ENCODE peak calls at places on chromosomes 12 and 14, in four cellular contexts. One of them, this sample, is unnamed.

GRCh38 chr12:96121271-96121711 is 72.9 kb upstream of the ELK3 start:
- DNase-seq in CD8-positive, alpha-beta memory T cell: no peak
- DNase-seq in GM03348: no peak
- DNase-seq in psoas muscle: no peak
- DNase-seq in this sample: no peak

GRCh38 chr12:74988156-74988555 is 221.5 kb downstream of the KCNC2 start:
- DNase-seq in GM03348: no peak
- DNase-seq in psoas muscle: no peak
- DNase-seq in CD8-positive, alpha-beta memory T cell: no peak
- DNase-seq in this sample: no peak

GRCh38 chr14:23660290-23661226 is 24.4 kb downstream of the DHRS2 start:
- DNase-seq in CD8-positive, alpha-beta memory T cell: peak
- DNase-seq in psoas muscle: no peak
- DNase-seq in GM03348: no peak
- DNase-seq in this sample: no peak

GRCh38 chr12:6154730-6155459 is 30.4 kb upstream of the VWF start:
- DNase-seq in GM03348: no peak
- DNase-seq in psoas muscle: peak
- DNase-seq in CD8-positive, alpha-beta memory T cell: no peak
- DNase-seq in this sample: peak

GRCh38 chr14:61925732-61926445 is 163.7 kb downstream of the SNAPC1 start:
- DNase-seq in CD8-positive, alpha-beta memory T cell: no peak
- DNase-seq in GM03348: no peak
- DNase-seq in psoas muscle: no peak
- DNase-seq in this sample: no peak

GRCh38 chr14:30550335-30550734 is 8.6 kb upstream of the G2E3 start:
- DNase-seq in GM03348: peak
- DNase-seq in psoas muscle: no peak
- DNase-seq in CD8-positive, alpha-beta memory T cell: no peak
- DNase-seq in this sample: no peak

GRCh38 chr14:100994757-100995156 is 91.2 kb upstream of the RTL1 start:
- DNase-seq in GM03348: no peak
- DNase-seq in psoas muscle: no peak
- DNase-seq in CD8-positive, alpha-beta memory T cell: no peak
- DNase-seq in this sample: no peak

GRCh38 chr14:21476526-21476924 is 234 bp downstream of the RAB2B start:
- DNase-seq in psoas muscle: peak
- DNase-seq in GM03348: peak
- DNase-seq in CD8-positive, alpha-beta memory T cell: peak
- DNase-seq in this sample: peak

GRCh38 chr14:37326434-37326833 is 128.7 kb downstream of the MIPOL1 start:
- DNase-seq in psoas muscle: no peak
- DNase-seq in GM03348: no peak
- DNase-seq in CD8-positive, alpha-beta memory T cell: no peak
- DNase-seq in this sample: no peak

GRCh38 chr14:31229638-31230229 is 22.1 kb upstream of the HECTD1 start:
- DNase-seq in GM03348: peak
- DNase-seq in CD8-positive, alpha-beta memory T cell: no peak
- DNase-seq in psoas muscle: peak
- DNase-seq in this sample: peak

GRCh38 chr12:4137441-4137840 is 136.1 kb upstream of the CCND2 start:
- DNase-seq in GM03348: no peak
- DNase-seq in CD8-positive, alpha-beta memory T cell: no peak
- DNase-seq in psoas muscle: no peak
- DNase-seq in this sample: no peak

GRCh38 chr14:68076451-68076850 is 256.9 kb downstream of the RAD51B start:
- DNase-seq in CD8-positive, alpha-beta memory T cell: no peak
- DNase-seq in psoas muscle: no peak
- DNase-seq in GM03348: peak
- DNase-seq in this sample: no peak

GRCh38 chr12:108576660-108577234 is 14.4 kb downstream of the ISCU start:
- DNase-seq in CD8-positive, alpha-beta memory T cell: no peak
- DNase-seq in psoas muscle: no peak
- DNase-seq in GM03348: no peak
- DNase-seq in this sample: no peak

GRCh38 chr12:123580772-123581171 is 3.6 kb upstream of the TMED2 start:
- DNase-seq in psoas muscle: no peak
- DNase-seq in GM03348: no peak
- DNase-seq in CD8-positive, alpha-beta memory T cell: no peak
- DNase-seq in this sample: no peak

GRCh38 chr14:79424462-79424861 is 786.8 kb downstream of the DIO2 start:
- DNase-seq in GM03348: peak
- DNase-seq in psoas muscle: no peak
- DNase-seq in CD8-positive, alpha-beta memory T cell: no peak
- DNase-seq in this sample: no peak

GRCh38 chr14:39023939-39024871 is 78.8 kb downstream of the SEC23A start:
- DNase-seq in GM03348: no peak
- DNase-seq in CD8-positive, alpha-beta memory T cell: no peak
- DNase-seq in psoas muscle: no peak
- DNase-seq in this sample: no peak

GRCh38 chr12:18224745-18225144 is 36.6 kb upstream of the PIK3C2G start:
- DNase-seq in GM03348: peak
- DNase-seq in psoas muscle: no peak
- DNase-seq in CD8-positive, alpha-beta memory T cell: no peak
- DNase-seq in this sample: no peak

GRCh38 chr14:76051717-76052459 is 66.3 kb downstream of the IFT43 start:
- DNase-seq in CD8-positive, alpha-beta memory T cell: no peak
- DNase-seq in psoas muscle: no peak
- DNase-seq in GM03348: no peak
- DNase-seq in this sample: no peak

GRCh38 chr14:104786091-104786586 is 9.4 kb downstream of the AKT1 start:
- DNase-seq in psoas muscle: no peak
- DNase-seq in GM03348: no peak
- DNase-seq in CD8-positive, alpha-beta memory T cell: no peak
- DNase-seq in this sample: peak

GRCh38 chr14:96634896-96635295 is 132.7 kb downstream of the PAPOLA start:
- DNase-seq in CD8-positive, alpha-beta memory T cell: no peak
- DNase-seq in GM03348: no peak
- DNase-seq in psoas muscle: no peak
- DNase-seq in this sample: no peak

GRCh38 chr14:94722397-94722796 is 47.5 kb downstream of the GSC start:
- DNase-seq in CD8-positive, alpha-beta memory T cell: no peak
- DNase-seq in GM03348: no peak
- DNase-seq in psoas muscle: no peak
- DNase-seq in this sample: no peak

GRCh38 chr12:131153956-131154355 is 200.2 kb downstream of the ADGRD1 start:
- DNase-seq in psoas muscle: no peak
- DNase-seq in GM03348: no peak
- DNase-seq in CD8-positive, alpha-beta memory T cell: no peak
- DNase-seq in this sample: no peak

GRCh38 chr12:75635606-75636444 is 124.4 kb upstream of the KRR1 start:
- DNase-seq in psoas muscle: no peak
- DNase-seq in GM03348: peak
- DNase-seq in CD8-positive, alpha-beta memory T cell: no peak
- DNase-seq in this sample: no peak

GRCh38 chr12:43964966-43965365 is 129.1 kb downstream of the TMEM117 start:
- DNase-seq in CD8-positive, alpha-beta memory T cell: no peak
- DNase-seq in psoas muscle: no peak
- DNase-seq in GM03348: no peak
- DNase-seq in this sample: no peak

GRCh38 chr12:31773867-31774266 is 45.0 kb upstream of the AMN1 start:
- DNase-seq in CD8-positive, alpha-beta memory T cell: no peak
- DNase-seq in GM03348: no peak
- DNase-seq in psoas muscle: no peak
- DNase-seq in this sample: no peak

GRCh38 chr14:68693926-68694325 is 98.9 kb downstream of the ZFP36L1 start:
- DNase-seq in CD8-positive, alpha-beta memory T cell: no peak
- DNase-seq in GM03348: no peak
- DNase-seq in psoas muscle: no peak
- DNase-seq in this sample: no peak

GRCh38 chr14:95523818-95524448 is 7.5 kb upstream of the SYNE3 start:
- DNase-seq in GM03348: peak
- DNase-seq in psoas muscle: no peak
- DNase-seq in CD8-positive, alpha-beta memory T cell: no peak
- DNase-seq in this sample: peak

GRCh38 chr14:53472306-53472705 is 319.2 kb upstream of the DDHD1 start:
- DNase-seq in psoas muscle: no peak
- DNase-seq in GM03348: no peak
- DNase-seq in CD8-positive, alpha-beta memory T cell: no peak
- DNase-seq in this sample: no peak

GRCh38 chr12:55642275-55643068 is 5.8 kb downstream of the OR10P1 start:
- DNase-seq in CD8-positive, alpha-beta memory T cell: no peak
- DNase-seq in psoas muscle: no peak
- DNase-seq in GM03348: no peak
- DNase-seq in this sample: peak

GRCh38 chr12:27020761-27021160 is 1.6 kb upstream of the MED21 start:
- DNase-seq in GM03348: no peak
- DNase-seq in CD8-positive, alpha-beta memory T cell: no peak
- DNase-seq in psoas muscle: no peak
- DNase-seq in this sample: no peak

GRCh38 chr12:120687570-120688289 is 781 bp downstream of the MLEC start:
- DNase-seq in GM03348: peak
- DNase-seq in psoas muscle: no peak
- DNase-seq in CD8-positive, alpha-beta memory T cell: peak
- DNase-seq in this sample: peak

GRCh38 chr14:92589213-92589852 is 75.8 kb downstream of the RIN3 start:
- DNase-seq in GM03348: no peak
- DNase-seq in psoas muscle: no peak
- DNase-seq in CD8-positive, alpha-beta memory T cell: no peak
- DNase-seq in this sample: no peak

GRCh38 chr14:92093320-92093719 is 13.1 kb downstream of the ATXN3 start:
- DNase-seq in GM03348: no peak
- DNase-seq in CD8-positive, alpha-beta memory T cell: no peak
- DNase-seq in psoas muscle: no peak
- DNase-seq in this sample: no peak

GRCh38 chr12:15164997-15165659 is 56.1 kb downstream of the RERG start:
- DNase-seq in CD8-positive, alpha-beta memory T cell: no peak
- DNase-seq in psoas muscle: peak
- DNase-seq in GM03348: no peak
- DNase-seq in this sample: no peak

GRCh38 chr12:6113691-6114475 is 10.6 kb downstream of the VWF start:
- DNase-seq in GM03348: no peak
- DNase-seq in psoas muscle: no peak
- DNase-seq in CD8-positive, alpha-beta memory T cell: no peak
- DNase-seq in this sample: no peak

This sample was measured in lower lobe of right lung.